ENCODE peak calls at places on chromosomes 12 and 14, in six cellular contexts. C is CD4-positive, alpha-beta T cell; P is naive thymus-derived CD8-positive, alpha-beta T cell; L is progenitor cell of endocrine pancreas; A is mesenchymal stem cell; M is adipocyte. B is an unnamed sample.

GRCh38 chr14:103551338-103551762 is 11.1 kb downstream of the BAG5 start:
- DNase-seq in L (no peak), A (no peak), M (no peak), P (no peak), C (no peak), B (no peak)

GRCh38 chr12:51472984-51473383 is 48.4 kb downstream of the SLC4A8 start:
- DNase-seq in P (no peak), A (no peak), L (no peak), C (no peak), M (no peak), B (no peak)

GRCh38 chr12:133202493-133203343 is 21.4 kb downstream of the ZNF268 start:
- DNase-seq in P (no peak), L (no peak), M (no peak), A (peak), C (no peak), B (no peak)

GRCh38 chr14:100332797-100333196 is 9.7 kb downstream of the SLC25A47 start:
- DNase-seq in A (no peak), C (no peak), P (no peak), M (no peak), L (no peak), B (no peak)

GRCh38 chr12:39626033-39626814 is 6.6 kb upstream of the ABCD2 start:
- DNase-seq in L (no peak), M (no peak), P (no peak), C (no peak), A (no peak), B (no peak)

GRCh38 chr14:103629503-103630121 is 601 bp downstream of the KLC1 start:
- DNase-seq in M (peak), C (peak), A (peak), P (peak), L (peak), B (no peak)

GRCh38 chr12:122363782-122364181 is 58.7 kb downstream of the CLIP1 start:
- DNase-seq in C (no peak), P (no peak), A (peak), L (no peak), M (no peak), B (no peak)

GRCh38 chr12:75842119-75842518 is 189.5 kb downstream of the PHLDA1 start:
- DNase-seq in M (no peak), L (no peak), P (no peak), C (no peak), A (no peak), B (no peak)

GRCh38 chr12:9184276-9184675 is 23.9 kb downstream of the PZP start:
- DNase-seq in P (no peak), L (no peak), C (no peak), M (no peak), A (no peak), B (no peak)

GRCh38 chr14:62736426-62737043 is 308.7 kb downstream of the KCNH5 start:
- DNase-seq in C (no peak), A (peak), L (no peak), M (no peak), P (no peak), B (no peak)

GRCh38 chr12:23472329-23472971 is 477.0 kb downstream of the SOX5 start:
- DNase-seq in P (no peak), C (no peak), L (no peak), A (no peak), M (no peak), B (no peak)

GRCh38 chr14:77882098-77882497 is 82.2 kb downstream of the ADCK1 start:
- DNase-seq in C (no peak), P (no peak), L (no peak), A (peak), M (no peak), B (no peak)

GRCh38 chr14:24398298-24398942 is 383 bp upstream of the NYNRIN start:
- DNase-seq in L (no peak), P (no peak), A (no peak), C (no peak), M (no peak), B (no peak)

GRCh38 chr12:44372259-44372658 is 503.9 kb downstream of the NELL2 start:
- DNase-seq in P (no peak), M (peak), A (peak), C (no peak), L (no peak), B (no peak)

GRCh38 chr12:1812650-1813302 is 7.6 kb upstream of the LRTM2 start:
- DNase-seq in M (no peak), P (no peak), A (peak), L (no peak), C (no peak), B (no peak)

GRCh38 chr12:67853204-67853603 is 136.0 kb upstream of the IFNG-AS1 start:
- DNase-seq in M (peak), C (no peak), P (no peak), L (no peak), A (peak), B (no peak)

GRCh38 chr12:53172352-53172751 is 8.2 kb upstream of the ZNF740 start:
- DNase-seq in P (no peak), M (peak), C (no peak), A (no peak), L (no peak), B (no peak)

GRCh38 chr12:71439613-71440392 is at the start of gene LGR5:
- DNase-seq in L (peak), C (no peak), A (peak), P (no peak), M (peak), B (no peak)

GRCh38 chr12:442235-442884 is 17.4 kb upstream of the B4GALNT3 start:
- DNase-seq in C (peak), M (peak), L (peak), P (peak), A (peak), B (no peak)

GRCh38 chr12:59699408-59700144 is 103.7 kb downstream of the SLC16A7 start:
- DNase-seq in A (peak), P (no peak), L (no peak), M (peak), C (no peak), B (no peak)

GRCh38 chr12:127052491-127053232 is 1214.3 kb upstream of the TMEM132C start:
- DNase-seq in C (no peak), P (no peak), A (no peak), L (no peak), M (no peak), B (no peak)

GRCh38 chr12:69569236-69569635 is 16.0 kb upstream of the CCT2 start:
- DNase-seq in P (no peak), M (no peak), C (no peak), L (no peak), A (no peak), B (no peak)

GRCh38 chr14:22252591-22253178 is 336.3 kb downstream of the DAD1 start:
- DNase-seq in C (no peak), L (no peak), M (no peak), A (peak), P (no peak), B (no peak)

GRCh38 chr14:58992935-58993334 is 195.5 kb upstream of the DAAM1 start:
- DNase-seq in P (no peak), C (no peak), M (peak), A (no peak), L (no peak), B (no peak)